ENCODE peak calls at places on chromosomes 13 and 19, in five cellular contexts. One of them, this sample, is unnamed.
A peak's percentile ranks its signal among the peaks of the same experiment; 100 is the strongest.

GRCh38 chr13:95191821-95192220 is 109.4 kb downstream of the ABCC4 start:
- DNase-seq in adrenal gland: peak; percentile 85
- DNase-seq in tibial nerve: peak; percentile 39
- DNase-seq in effector memory CD4-positive, alpha-beta T cell: no peak
- DNase-seq in GM23248: peak; percentile 81
- DNase-seq in this sample: peak; percentile 91

GRCh38 chr13:26471807-26472206 is 85.7 kb upstream of the WASF3 start:
- DNase-seq in GM23248: no peak
- DNase-seq in tibial nerve: no peak
- DNase-seq in adrenal gland: peak; percentile 48
- DNase-seq in effector memory CD4-positive, alpha-beta T cell: no peak
- DNase-seq in this sample: no peak

GRCh38 chr13:51453959-51454703 is 1.3 kb upstream of the INTS6 start:
- DNase-seq in GM23248: peak; percentile 49
- DNase-seq in adrenal gland: no peak
- DNase-seq in effector memory CD4-positive, alpha-beta T cell: no peak
- DNase-seq in tibial nerve: no peak
- DNase-seq in this sample: peak; percentile 53

GRCh38 chr13:109858319-109858718 is 71.9 kb upstream of the IRS2 start:
- DNase-seq in effector memory CD4-positive, alpha-beta T cell: no peak
- DNase-seq in tibial nerve: no peak
- DNase-seq in GM23248: no peak
- DNase-seq in adrenal gland: no peak
- DNase-seq in this sample: no peak

GRCh38 chr19:35545855-35546381 is 492 bp downstream of the TMEM147 start:
- DNase-seq in GM23248: peak; percentile 64
- DNase-seq in adrenal gland: peak; percentile 60
- DNase-seq in tibial nerve: no peak
- DNase-seq in effector memory CD4-positive, alpha-beta T cell: peak; percentile 21
- DNase-seq in this sample: peak; percentile 63

GRCh38 chr19:35741216-35741541 is 1.1 kb downstream of the IGFLR1 start:
- DNase-seq in GM23248: no peak
- DNase-seq in adrenal gland: no peak
- DNase-seq in effector memory CD4-positive, alpha-beta T cell: no peak
- DNase-seq in tibial nerve: no peak
- DNase-seq in this sample: no peak

GRCh38 chr13:58376349-58376748 is 744.8 kb downstream of the PCDH17 start:
- DNase-seq in tibial nerve: no peak
- DNase-seq in effector memory CD4-positive, alpha-beta T cell: no peak
- DNase-seq in GM23248: no peak
- DNase-seq in adrenal gland: no peak
- DNase-seq in this sample: no peak

GRCh38 chr19:1857648-1858326 is 5.6 kb downstream of the KLF16 start:
- DNase-seq in tibial nerve: no peak
- DNase-seq in adrenal gland: no peak
- DNase-seq in effector memory CD4-positive, alpha-beta T cell: no peak
- DNase-seq in GM23248: no peak
- DNase-seq in this sample: no peak

GRCh38 chr19:4359627-4360000 is 16.3 kb downstream of the MPND start:
- DNase-seq in effector memory CD4-positive, alpha-beta T cell: no peak
- DNase-seq in tibial nerve: no peak
- DNase-seq in GM23248: no peak
- DNase-seq in adrenal gland: no peak
- DNase-seq in this sample: no peak

GRCh38 chr19:5424192-5424973 is 30.8 kb upstream of the ZNRF4 start:
- DNase-seq in GM23248: no peak
- DNase-seq in tibial nerve: no peak
- DNase-seq in adrenal gland: no peak
- DNase-seq in effector memory CD4-positive, alpha-beta T cell: no peak
- DNase-seq in this sample: no peak

GRCh38 chr19:36488816-36489138 is 584 bp downstream of the ZNF566 start:
- DNase-seq in tibial nerve: no peak
- DNase-seq in GM23248: no peak
- DNase-seq in adrenal gland: peak; percentile 69
- DNase-seq in effector memory CD4-positive, alpha-beta T cell: peak; percentile 3
- DNase-seq in this sample: no peak

GRCh38 chr13:93786846-93787245 is 560.2 kb downstream of the GPC6 start:
- DNase-seq in GM23248: no peak
- DNase-seq in adrenal gland: no peak
- DNase-seq in tibial nerve: no peak
- DNase-seq in effector memory CD4-positive, alpha-beta T cell: no peak
- DNase-seq in this sample: no peak

GRCh38 chr19:3577741-3578344 is 5.1 kb downstream of the HMG20B start:
- DNase-seq in tibial nerve: no peak
- DNase-seq in GM23248: no peak
- DNase-seq in adrenal gland: no peak
- DNase-seq in effector memory CD4-positive, alpha-beta T cell: no peak
- DNase-seq in this sample: peak; percentile 88

GRCh38 chr19:7488736-7489353 is at the start of gene PEX11G:
- DNase-seq in tibial nerve: peak; percentile 75
- DNase-seq in GM23248: peak; percentile 94
- DNase-seq in adrenal gland: peak; percentile 96
- DNase-seq in effector memory CD4-positive, alpha-beta T cell: peak; percentile 82
- DNase-seq in this sample: peak; percentile 94

GRCh38 chr13:82597737-82598136 is 1284.5 kb downstream of the SLITRK1 start:
- DNase-seq in tibial nerve: no peak
- DNase-seq in adrenal gland: no peak
- DNase-seq in GM23248: no peak
- DNase-seq in effector memory CD4-positive, alpha-beta T cell: no peak
- DNase-seq in this sample: peak; percentile 77

GRCh38 chr19:23118400-23118799 is 1.6 kb downstream of the ZNF730 start:
- DNase-seq in adrenal gland: no peak
- DNase-seq in GM23248: no peak
- DNase-seq in tibial nerve: no peak
- DNase-seq in effector memory CD4-positive, alpha-beta T cell: no peak
- DNase-seq in this sample: peak; percentile 81

GRCh38 chr13:67408823-67409222 is 178.7 kb upstream of the PCDH9 start:
- DNase-seq in adrenal gland: no peak
- DNase-seq in effector memory CD4-positive, alpha-beta T cell: no peak
- DNase-seq in GM23248: no peak
- DNase-seq in tibial nerve: no peak
- DNase-seq in this sample: peak; percentile 2

GRCh38 chr13:25171517-25172302 is at the start of gene AMER2:
- DNase-seq in GM23248: peak; percentile 49
- DNase-seq in tibial nerve: no peak
- DNase-seq in adrenal gland: peak; percentile 83
- DNase-seq in effector memory CD4-positive, alpha-beta T cell: no peak
- DNase-seq in this sample: peak; percentile 37

GRCh38 chr19:47152632-47153031 is 22.0 kb downstream of the SAE1 start:
- DNase-seq in GM23248: no peak
- DNase-seq in effector memory CD4-positive, alpha-beta T cell: no peak
- DNase-seq in adrenal gland: no peak
- DNase-seq in tibial nerve: no peak
- DNase-seq in this sample: no peak

GRCh38 chr19:4264812-4265211 is 14.3 kb upstream of the SHD start:
- DNase-seq in effector memory CD4-positive, alpha-beta T cell: no peak
- DNase-seq in adrenal gland: no peak
- DNase-seq in tibial nerve: no peak
- DNase-seq in GM23248: no peak
- DNase-seq in this sample: no peak

GRCh38 chr19:732325-733069 is 18.4 kb upstream of the MISP start:
- DNase-seq in GM23248: no peak
- DNase-seq in adrenal gland: no peak
- DNase-seq in effector memory CD4-positive, alpha-beta T cell: no peak
- DNase-seq in tibial nerve: no peak
- DNase-seq in this sample: no peak
- H3K4me1 ChIP-seq in GM23248: no peaks in the 10 kb centered on the region
- H3K4me1 ChIP-seq in adrenal gland: no peaks in the 10 kb centered on the region
- H3K4me1 ChIP-seq in effector memory CD4-positive, alpha-beta T cell: no peaks in the 10 kb centered on the region
- H3K4me1 ChIP-seq in tibial nerve: no peaks in the 10 kb centered on the region
- H3K4me1 ChIP-seq in this sample: no peaks in the 10 kb centered on the region

GRCh38 chr19:16585808-16586476 is 13.7 kb upstream of the SLC35E1 start:
- DNase-seq in tibial nerve: no peak
- DNase-seq in GM23248: no peak
- DNase-seq in effector memory CD4-positive, alpha-beta T cell: peak; percentile 19
- DNase-seq in adrenal gland: no peak
- DNase-seq in this sample: no peak
- H3K4me1 ChIP-seq in tibial nerve: no peaks in the 10 kb centered on the region
- H3K4me1 ChIP-seq in GM23248: peaks cover 44% of the 10 kb centered on the region
- H3K4me1 ChIP-seq in effector memory CD4-positive, alpha-beta T cell: peaks cover 67% of the 10 kb centered on the region
- H3K4me1 ChIP-seq in adrenal gland: peaks cover 89% of the 10 kb centered on the region
- H3K4me1 ChIP-seq in this sample: peaks cover 48% of the 10 kb centered on the region

DNA sequence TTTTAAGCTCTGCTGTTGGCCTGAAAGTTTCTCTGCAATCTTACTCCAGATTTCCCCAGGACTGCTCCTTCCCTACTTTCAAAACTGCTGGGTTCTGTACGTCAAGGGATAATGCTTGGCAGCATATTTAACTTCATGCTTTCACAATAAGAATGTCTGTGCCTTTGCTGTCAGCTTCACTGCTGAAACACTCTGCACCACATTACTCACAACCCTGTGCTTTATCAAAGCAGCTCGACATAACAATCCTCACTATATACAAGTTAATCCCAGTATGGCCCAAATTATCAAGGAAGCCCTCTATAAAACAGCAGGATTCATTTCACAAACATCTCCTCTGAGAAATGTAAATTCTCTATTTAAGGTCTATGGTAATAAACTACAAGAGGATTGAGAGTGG is 17.5 kb downstream of the LATS2 start:
- DNase-seq in adrenal gland: peak; percentile 46
- DNase-seq in effector memory CD4-positive, alpha-beta T cell: no peak
- DNase-seq in GM23248: peak; percentile 86
- DNase-seq in tibial nerve: no peak
- DNase-seq in this sample: no peak
- H3K4me1 ChIP-seq in adrenal gland: peaks cover 50% of the 10 kb centered on the region
- H3K4me1 ChIP-seq in effector memory CD4-positive, alpha-beta T cell: peaks cover 4% of the 10 kb centered on the region
- H3K4me1 ChIP-seq in GM23248: peaks cover 22% of the 10 kb centered on the region
- H3K4me1 ChIP-seq in tibial nerve: no peaks in the 10 kb centered on the region
- H3K4me1 ChIP-seq in this sample: peaks cover 41% of the 10 kb centered on the region

DNA sequence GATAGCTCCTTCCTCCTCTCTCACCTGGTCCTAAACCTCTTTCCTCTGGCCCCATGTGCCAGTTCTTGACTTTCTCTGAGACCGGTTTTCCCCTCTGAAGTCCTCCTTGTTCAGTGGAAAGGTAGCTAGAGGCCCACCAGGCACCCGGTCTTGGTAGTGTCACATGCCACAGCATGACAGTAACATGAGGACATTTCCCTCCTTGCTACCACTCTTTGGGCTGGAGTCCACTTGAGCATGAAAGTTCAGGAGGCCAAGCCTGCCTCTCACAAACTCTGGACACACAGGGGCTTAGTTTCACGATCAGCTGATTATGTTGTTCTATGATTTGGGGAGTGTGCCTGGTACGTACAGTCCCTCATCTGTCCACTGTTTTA is 45.6 kb downstream of the NFIX start:
- DNase-seq in adrenal gland: no peak
- DNase-seq in GM23248: peak; percentile 28
- DNase-seq in tibial nerve: no peak
- DNase-seq in effector memory CD4-positive, alpha-beta T cell: no peak
- DNase-seq in this sample: no peak
- H3K4me1 ChIP-seq in adrenal gland: peaks cover 28% of the 10 kb centered on the region
- H3K4me1 ChIP-seq in GM23248: peaks cover 96% of the 10 kb centered on the region
- H3K4me1 ChIP-seq in tibial nerve: no peaks in the 10 kb centered on the region
- H3K4me1 ChIP-seq in effector memory CD4-positive, alpha-beta T cell: no peaks in the 10 kb centered on the region
- H3K4me1 ChIP-seq in this sample: peaks cover 11% of the 10 kb centered on the region

GRCh38 chr13:98278068-98278619 is 101.1 kb upstream of the RNF113B start:
- DNase-seq in adrenal gland: no peak
- DNase-seq in GM23248: no peak
- DNase-seq in tibial nerve: no peak
- DNase-seq in effector memory CD4-positive, alpha-beta T cell: no peak
- DNase-seq in this sample: no peak

GRCh38 chr13:98273824-98274786 is 97.0 kb upstream of the RNF113B start:
- DNase-seq in effector memory CD4-positive, alpha-beta T cell: no peak
- DNase-seq in tibial nerve: no peak
- DNase-seq in adrenal gland: no peak
- DNase-seq in GM23248: no peak
- DNase-seq in this sample: peak; percentile 71

GRCh38 chr13:98274921-98275487 is 97.9 kb upstream of the RNF113B start:
- DNase-seq in effector memory CD4-positive, alpha-beta T cell: no peak
- DNase-seq in adrenal gland: no peak
- DNase-seq in tibial nerve: no peak
- DNase-seq in GM23248: no peak
- DNase-seq in this sample: no peak

GRCh38 chr13:98276486-98276885 is 99.4 kb upstream of the RNF113B start:
- DNase-seq in adrenal gland: no peak
- DNase-seq in tibial nerve: no peak
- DNase-seq in effector memory CD4-positive, alpha-beta T cell: no peak
- DNase-seq in GM23248: no peak
- DNase-seq in this sample: no peak

GRCh38 chr13:98275711-98276171 is 98.7 kb upstream of the RNF113B start:
- DNase-seq in effector memory CD4-positive, alpha-beta T cell: no peak
- DNase-seq in adrenal gland: no peak
- DNase-seq in tibial nerve: no peak
- DNase-seq in GM23248: peak; percentile 23
- DNase-seq in this sample: no peak
- H3K4me1 ChIP-seq in effector memory CD4-positive, alpha-beta T cell: no peaks in the 10 kb centered on the region
- H3K4me1 ChIP-seq in adrenal gland: peaks cover 35% of the 10 kb centered on the region
- H3K4me1 ChIP-seq in tibial nerve: no peaks in the 10 kb centered on the region
- H3K4me1 ChIP-seq in GM23248: peaks cover 19% of the 10 kb centered on the region
- H3K4me1 ChIP-seq in this sample: peaks cover 51% of the 10 kb centered on the region

GRCh38 chr13:98481511-98481951 is 95.4 kb downstream of the STK24 start:
- DNase-seq in GM23248: no peak
- DNase-seq in adrenal gland: no peak
- DNase-seq in tibial nerve: no peak
- DNase-seq in effector memory CD4-positive, alpha-beta T cell: no peak
- DNase-seq in this sample: no peak
- H3K4me1 ChIP-seq in GM23248: peaks cover 40% of the 10 kb centered on the region
- H3K4me1 ChIP-seq in adrenal gland: peaks cover 65% of the 10 kb centered on the region
- H3K4me1 ChIP-seq in tibial nerve: no peaks in the 10 kb centered on the region
- H3K4me1 ChIP-seq in effector memory CD4-positive, alpha-beta T cell: peaks cover 75% of the 10 kb centered on the region
- H3K4me1 ChIP-seq in this sample: peaks cover 82% of the 10 kb centered on the region

GRCh38 chr19:10855879-10856522 is 7.8 kb downstream of the C19orf38 start:
- DNase-seq in GM23248: peak; percentile 37
- DNase-seq in effector memory CD4-positive, alpha-beta T cell: no peak
- DNase-seq in adrenal gland: no peak
- DNase-seq in tibial nerve: no peak
- DNase-seq in this sample: peak; percentile 77
- H3K4me1 ChIP-seq in GM23248: no peaks in the 10 kb centered on the region
- H3K4me1 ChIP-seq in effector memory CD4-positive, alpha-beta T cell: no peaks in the 10 kb centered on the region
- H3K4me1 ChIP-seq in adrenal gland: no peaks in the 10 kb centered on the region
- H3K4me1 ChIP-seq in tibial nerve: no peaks in the 10 kb centered on the region
- H3K4me1 ChIP-seq in this sample: no peaks in the 10 kb centered on the region

GRCh38 chr13:33863390-33863789 is 45.4 kb downstream of the RFC3 start:
- DNase-seq in tibial nerve: no peak
- DNase-seq in adrenal gland: no peak
- DNase-seq in effector memory CD4-positive, alpha-beta T cell: no peak
- DNase-seq in GM23248: no peak
- DNase-seq in this sample: no peak

GRCh38 chr13:33865945-33866344 is 48.0 kb downstream of the RFC3 start:
- DNase-seq in effector memory CD4-positive, alpha-beta T cell: no peak
- DNase-seq in tibial nerve: no peak
- DNase-seq in adrenal gland: no peak
- DNase-seq in GM23248: no peak
- DNase-seq in this sample: no peak

GRCh38 chr13:33859691-33860303 is 41.8 kb downstream of the RFC3 start:
- DNase-seq in tibial nerve: no peak
- DNase-seq in GM23248: no peak
- DNase-seq in adrenal gland: no peak
- DNase-seq in effector memory CD4-positive, alpha-beta T cell: no peak
- DNase-seq in this sample: no peak

GRCh38 chr13:33867472-33867871 is 49.5 kb downstream of the RFC3 start:
- DNase-seq in adrenal gland: no peak
- DNase-seq in GM23248: no peak
- DNase-seq in tibial nerve: no peak
- DNase-seq in effector memory CD4-positive, alpha-beta T cell: no peak
- DNase-seq in this sample: no peak

GRCh38 chr13:33862006-33862405 is 44.1 kb downstream of the RFC3 start:
- DNase-seq in effector memory CD4-positive, alpha-beta T cell: no peak
- DNase-seq in GM23248: no peak
- DNase-seq in adrenal gland: no peak
- DNase-seq in tibial nerve: no peak
- DNase-seq in this sample: no peak
- H3K4me1 ChIP-seq in effector memory CD4-positive, alpha-beta T cell: no peaks in the 10 kb centered on the region
- H3K4me1 ChIP-seq in GM23248: no peaks in the 10 kb centered on the region
- H3K4me1 ChIP-seq in adrenal gland: no peaks in the 10 kb centered on the region
- H3K4me1 ChIP-seq in tibial nerve: no peaks in the 10 kb centered on the region
- H3K4me1 ChIP-seq in this sample: no peaks in the 10 kb centered on the region

GRCh38 chr19:45767881-45768643 is 990 bp downstream of the SIX5 start:
- DNase-seq in adrenal gland: peak; percentile 81
- DNase-seq in GM23248: peak; percentile 84
- DNase-seq in tibial nerve: no peak
- DNase-seq in effector memory CD4-positive, alpha-beta T cell: no peak
- DNase-seq in this sample: peak; percentile 76
- H3K4me1 ChIP-seq in adrenal gland: peaks cover 24% of the 10 kb centered on the region
- H3K4me1 ChIP-seq in GM23248: peaks cover 5% of the 10 kb centered on the region
- H3K4me1 ChIP-seq in tibial nerve: no peaks in the 10 kb centered on the region
- H3K4me1 ChIP-seq in effector memory CD4-positive, alpha-beta T cell: peaks cover 30% of the 10 kb centered on the region
- H3K4me1 ChIP-seq in this sample: peaks cover 40% of the 10 kb centered on the region

This sample was measured in GM23338.